ENCODE peak calls at places on chromosomes 3 and 15, in four cellular contexts. I is psoas muscle, D is endothelial cell, N is NCI-H1092 treated with DMSO at 0.1 percent for 48 hours. C is an unnamed sample.

GRCh38 chr3:49703443-49703927 is 14.1 kb downstream of the RNF123 start:
- DNase-seq in I (peak), D (peak), N (peak), C (peak)

GRCh38 chr15:90132437-90132836 is 30.2 kb upstream of the IDH2 start:
- DNase-seq in I (no peak), D (no peak), N (no peak), C (no peak)

GRCh38 chr15:63708141-63708772 is 111.1 kb downstream of the FBXL22 start:
- DNase-seq in I (no peak), D (no peak), N (no peak), C (peak)

GRCh38 chr15:62110000-62110851 is 43.4 kb downstream of the C2CD4A start:
- DNase-seq in I (no peak), D (no peak), N (peak), C (no peak)

GRCh38 chr15:69467636-69468035 is 15.0 kb downstream of the RPLP1 start:
- DNase-seq in I (no peak), D (no peak), N (no peak), C (no peak)

GRCh38 chr3:188166471-188166870 is 12.5 kb downstream of the LPP start:
- DNase-seq in I (no peak), D (no peak), N (no peak), C (no peak)

GRCh38 chr3:43287514-43287913 is 1.2 kb downstream of the SNRK start:
- DNase-seq in I (no peak), D (no peak), N (no peak), C (no peak)

GRCh38 chr3:46922426-46922825 is 44.9 kb downstream of the PTH1R start:
- DNase-seq in I (no peak), D (no peak), N (no peak), C (no peak)

GRCh38 chr3:82671466-82671865 is 910.0 kb upstream of the GBE1 start:
- DNase-seq in I (no peak), D (no peak), N (no peak), C (no peak)

GRCh38 chr15:100433304-100433703 is 91.5 kb upstream of the ADAMTS17 start:
- DNase-seq in I (no peak), D (no peak), N (no peak), C (no peak)

GRCh38 chr15:65819563-65819960 is 27.5 kb upstream of the DENND4A start:
- DNase-seq in I (no peak), D (no peak), N (peak), C (no peak)

GRCh38 chr3:196159952-196160804 is 51.0 kb downstream of the ZDHHC19 start:
- DNase-seq in I (no peak), D (peak), N (no peak), C (no peak)

GRCh38 chr15:51108933-51109550 is 14.3 kb upstream of the TNFAIP8L3 start:
- DNase-seq in I (no peak), D (no peak), N (no peak), C (no peak)

GRCh38 chr3:9327578-9327977 is 35.3 kb upstream of the THUMPD3 start:
- DNase-seq in I (no peak), D (no peak), N (no peak), C (no peak)

GRCh38 chr3:171393032-171393744 is 67.0 kb downstream of the TNIK start:
- DNase-seq in I (no peak), D (peak), N (peak), C (no peak)

GRCh38 chr3:58667704-58668103 is 1.1 kb upstream of the FAM3D start:
- DNase-seq in I (no peak), D (no peak), N (no peak), C (no peak)

GRCh38 chr3:134362670-134363380 is 11.4 kb downstream of the AMOTL2 start:
- DNase-seq in I (no peak), D (no peak), N (no peak), C (no peak)

GRCh38 chr3:36729204-36730056 is 34.9 kb downstream of the DCLK3 start:
- DNase-seq in I (no peak), D (no peak), N (peak), C (peak)

GRCh38 chr3:119221779-119222320 is 18.8 kb downstream of the B4GALT4 start:
- DNase-seq in I (no peak), D (no peak), N (no peak), C (no peak)

GRCh38 chr3:2303567-2303966 is 204.9 kb downstream of the CNTN4 start:
- DNase-seq in I (no peak), D (no peak), N (no peak), C (no peak)

GRCh38 chr3:169556909-169557308 is 106.6 kb downstream of the MECOM start:
- DNase-seq in I (no peak), D (no peak), N (no peak), C (no peak)

GRCh38 chr15:84634228-84634837 is 19.8 kb downstream of the WDR73 start:
- DNase-seq in I (no peak), D (no peak), N (no peak), C (no peak)

C was measured in central memory CD4-positive, alpha-beta T cell.